ENCODE peak calls at places on chromosome 20, in five cellular contexts. O is H1, U is K562, E is HepG2, R is GM12878. L is an unnamed sample.

GRCh38 chr20:57512432-57512831 is 12.5 kb downstream of the CTCFL start:
- DNase-seq in R (no peak), O (no peak), E (no peak), U (no peak), L (no peak)

GRCh38 chr20:4795394-4795793 is 73.7 kb downstream of the PRND start:
- DNase-seq in O (no peak), R (no peak), E (peak; percentile 29), U (peak; percentile 45), L (peak; percentile 6)

GRCh38 chr20:32972181-32973076 is 31.8 kb downstream of the SUN5 start:
- DNase-seq in U (no peak), R (peak; percentile 91), E (no peak), O (no peak), L (no peak)

GRCh38 chr20:17541996-17542395 is 10.8 kb upstream of the BFSP1 start:
- DNase-seq in E (no peak), R (no peak), U (no peak), O (no peak), L (no peak)

GRCh38 chr20:38538789-38539188 is 42.2 kb upstream of the ADIG start:
- DNase-seq in E (no peak), U (no peak), R (no peak), O (no peak), L (no peak)

GRCh38 chr20:56368351-56369134 is 9.8 kb downstream of the FAM210B start:
- DNase-seq in R (no peak), E (no peak), U (no peak), O (no peak), L (no peak)

GRCh38 chr20:42549496-42549895 is 640.2 kb downstream of the PTPRT start:
- DNase-seq in E (no peak), R (no peak), O (no peak), U (no peak), L (no peak)

GRCh38 chr20:51529027-51529749 is 13.3 kb downstream of the NFATC2 start:
- DNase-seq in O (no peak), R (no peak), E (no peak), U (peak; percentile 46), L (no peak)

GRCh38 chr20:13111249-13111911 is 102.6 kb downstream of the SPTLC3 start:
- DNase-seq in U (no peak), E (peak; percentile 73), R (no peak), O (no peak), L (no peak)

GRCh38 chr20:34907616-34908469 is 31.4 kb downstream of the ACSS2 start:
- DNase-seq in R (no peak), U (no peak), O (no peak), E (peak; percentile 26), L (peak; percentile 90)

GRCh38 chr20:50514035-50514337 is 3.8 kb downstream of the PTPN1 start:
- DNase-seq in O (no peak), U (no peak), R (no peak), E (no peak), L (no peak)
- H3K4me3 ChIP-seq in O (no peak overlapping the region), U (peak overlapping the region; percentile 64), R (peak overlapping the region; percentile 100), E (no peak overlapping the region), L (no peak overlapping the region)

GRCh38 chr20:1666802-1667201 is 9.2 kb upstream of the SIRPG start:
- DNase-seq in E (no peak), U (no peak), R (no peak), O (no peak), L (no peak)
- TF ChIP-seq SRF in E (no peak), U (no peak), R (no peak), O (no peak), L (no peak)

GRCh38 chr20:45892828-45893500 is 1.8 kb downstream of the CTSA start:
- DNase-seq in O (no peak), R (no peak), E (no peak), U (no peak), L (no peak)
- H3K4me3 ChIP-seq in O (no peak overlapping the region), R (no peak overlapping the region), E (no peak overlapping the region), U (no peak overlapping the region), L (no peak overlapping the region)

GRCh38 chr20:60034231-60035110 is 76.2 kb downstream of the CDH26 start:
- DNase-seq in U (no peak), O (no peak), E (peak; percentile 20), R (no peak), L (no peak)
- TF ChIP-seq SRF in U (no peak), O (no peak), E (no peak), R (no peak), L (no peak)

GRCh38 chr20:3224681-3225421 is 14.1 kb downstream of the SLC4A11 start:
- DNase-seq in O (no peak), E (peak; percentile 83), R (no peak), U (no peak), L (no peak)
- H3K4me3 ChIP-seq in O (no peak overlapping the region), E (no peak overlapping the region), R (no peak overlapping the region), U (no peak overlapping the region), L (no peak overlapping the region)

DNA sequence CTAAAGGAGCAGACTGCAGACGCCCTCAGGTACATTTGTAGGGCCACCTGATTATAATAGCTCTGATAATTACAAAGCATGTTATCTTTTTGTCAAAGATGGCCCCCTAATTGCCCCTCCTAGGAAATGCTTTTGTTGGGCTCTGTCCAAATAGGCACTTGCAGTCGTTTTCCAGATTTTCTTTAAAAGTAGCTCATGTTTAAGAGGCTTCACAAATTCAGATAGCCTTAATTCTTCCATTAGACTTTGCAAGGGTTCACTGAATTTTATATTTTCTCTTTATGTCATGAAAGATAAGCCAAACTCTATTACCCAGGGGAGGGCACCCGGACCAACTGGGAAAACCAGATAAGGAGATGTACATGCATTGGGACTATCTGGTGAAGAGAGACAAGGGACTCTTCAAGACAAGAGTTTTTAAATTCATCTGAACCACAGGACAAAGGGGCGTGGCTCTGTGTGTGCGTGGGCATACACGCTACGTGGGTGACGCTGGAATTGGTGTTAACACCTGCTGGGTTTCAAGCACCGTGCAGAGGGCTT is 95.6 kb downstream of the TOX2 start:
- DNase-seq in O (no peak), U (peak; percentile 80), E (no peak), R (no peak), L (no peak)
- TF ChIP-seq SRF in O (no peak), U (no peak), E (no peak), R (no peak), L (no peak)